ENCODE peak calls at places on chromosomes 1 and 21, in ten cellular contexts. H is EH; V is DMS153; I is skeletal muscle cell; G is amygdala; T is AG09319; K is stimulated activated CD4-positive, alpha-beta T cell treated with anti-CD3 and anti-CD28 coated beads, Interleukin-2, amount 100 ng/mL, for 48 hours; Z is substantia nigra; W is esophagus muscularis mucosa; M is stimulated activated CD8-positive, alpha-beta memory T cell treated with anti-CD3 and anti-CD28 coated beads, Interleukin-4, amount 100 ng/mL, for 24 hours. Y is an unnamed sample.

GRCh38 chr1:68229927-68230812 is 2.2 kb downstream of the WLS start:
- DNase-seq in H (no peak), V (no peak), I (no peak), G (no peak), T (no peak), K (no peak), Z (no peak), W (no peak), M (no peak), Y (peak; percentile 63)

GRCh38 chr1:48069662-48070432 is 72.7 kb upstream of the TRABD2B start:
- DNase-seq in H (peak; percentile 39), V (no peak), I (no peak), G (no peak), T (no peak), K (no peak), Z (no peak), W (no peak), M (no peak), Y (no peak)

GRCh38 chr1:58929667-58930325 is 145.9 kb upstream of the JUN start:
- DNase-seq in H (no peak), V (no peak), I (no peak), G (no peak), T (no peak), K (peak; percentile 34), Z (no peak), W (peak; percentile 57), M (peak; percentile 68), Y (no peak)

GRCh38 chr1:224357626-224358124 is 996 bp downstream of the CNIH4 start:
- DNase-seq in H (peak; percentile 53), V (no peak), I (no peak), G (no peak), T (peak; percentile 56), K (no peak), Z (no peak), W (no peak), M (no peak), Y (no peak)

GRCh38 chr1:67294836-67295622 is 12.6 kb upstream of the IL12RB2 start:
- DNase-seq in H (no peak), V (no peak), I (no peak), G (no peak), T (no peak), K (no peak), Z (no peak), W (no peak), M (no peak), Y (no peak)

GRCh38 chr1:37915484-37916093 is 31.3 kb downstream of the INPP5B start:
- DNase-seq in H (no peak), V (no peak), I (no peak), G (no peak), T (no peak), K (no peak), Z (no peak), W (no peak), M (no peak), Y (no peak)

GRCh38 chr1:111561328-111561727 is 57.9 kb upstream of the ADORA3 start:
- DNase-seq in H (no peak), V (no peak), I (no peak), G (no peak), T (no peak), K (no peak), Z (no peak), W (peak; percentile 34), M (no peak), Y (no peak)

GRCh38 chr21:41171210-41171609 is 3.2 kb downstream of the BACE2 start:
- DNase-seq in H (no peak), V (peak; percentile 69), I (no peak), G (no peak), T (no peak), K (no peak), Z (no peak), W (no peak), M (no peak), Y (peak; percentile 64)

Y was measured in NCI-H1105.